ENCODE peak calls at places on chromosomes 6 and 20, in six cellular contexts. M, A, D, O, Q and J are unnamed samples.

GRCh38 chr6:159693894-159694545 is 979 bp upstream of the SOD2 start:
- DNase-seq in Q (peak), A (peak), M (no peak), O (peak), D (peak), J (no peak)

GRCh38 chr6:109165392-109165964 is 70.2 kb downstream of the CEP57L1 start:
- DNase-seq in Q (no peak), O (no peak), M (no peak), A (peak), D (no peak), J (no peak)

GRCh38 chr6:97841763-97842162 is 558.7 kb upstream of the MMS22L start:
- DNase-seq in A (no peak), Q (no peak), M (no peak), D (no peak), O (no peak), J (no peak)

GRCh38 chr20:43750774-43751166 is 24.0 kb upstream of the GTSF1L start:
- DNase-seq in M (no peak), D (no peak), O (no peak), Q (no peak), A (no peak), J (no peak)

GRCh38 chr20:53364617-53365016 is 229.0 kb downstream of the ZNF217 start:
- DNase-seq in A (no peak), D (no peak), Q (no peak), M (no peak), O (no peak), J (no peak)

GRCh38 chr6:108200631-108201030 is 34.8 kb downstream of the NR2E1 start:
- DNase-seq in Q (no peak), D (no peak), M (peak), O (no peak), A (no peak), J (no peak)

GRCh38 chr6:24673625-24674024 is 6.7 kb downstream of the ACOT13 start:
- DNase-seq in Q (no peak), O (no peak), D (no peak), A (no peak), M (no peak), J (no peak)

GRCh38 chr6:107657755-107658461 is 166.2 kb downstream of the SCML4 start:
- DNase-seq in D (no peak), O (peak), A (peak), M (peak), Q (peak), J (peak)

GRCh38 chr6:9537381-9537780 is 877.5 kb downstream of the TFAP2A start:
- DNase-seq in Q (no peak), A (no peak), D (no peak), M (no peak), O (no peak), J (no peak)

GRCh38 chr6:43454290-43455033 is 886 bp downstream of the DLK2 start:
- DNase-seq in A (peak), Q (peak), M (peak), O (peak), D (peak), J (peak)

GRCh38 chr20:4708856-4709255 is 12.9 kb upstream of the PRND start:
- DNase-seq in Q (no peak), M (peak), D (no peak), A (peak), O (no peak), J (no peak)

GRCh38 chr6:84762941-84763396 is 1.4 kb downstream of the TBX18 start:
- DNase-seq in O (no peak), D (no peak), M (no peak), A (peak), Q (no peak), J (no peak)

GRCh38 chr6:84762220-84762940 is 2.0 kb downstream of the TBX18 start:
- DNase-seq in A (no peak), D (no peak), Q (no peak), O (no peak), M (no peak), J (no peak)

GRCh38 chr6:84764332-84765049 is at the start of gene TBX18:
- DNase-seq in A (peak), O (no peak), Q (no peak), M (peak), D (no peak), J (no peak)

GRCh38 chr6:84766118-84766683 is 1.8 kb upstream of the TBX18 start:
- DNase-seq in M (no peak), A (peak), O (no peak), Q (no peak), D (no peak), J (no peak)

GRCh38 chr6:84763397-84764331 is 734 bp downstream of the TBX18 start:
- DNase-seq in Q (no peak), A (peak), O (no peak), D (no peak), M (no peak), J (no peak)
- TF ChIP-seq CTCF in Q (no peak), A (no peak), O (no peak), D (no peak), M (no peak), J (no peak)

GRCh38 chr6:125356888-125357287 is 55.1 kb upstream of the HDDC2 start:
- DNase-seq in M (no peak), Q (no peak), D (no peak), A (peak), O (no peak), J (no peak)
- TF ChIP-seq CTCF in M (no peak), Q (no peak), D (no peak), A (no peak), O (no peak), J (no peak)

GRCh38 chr20:48421547-48421946 is 406.3 kb downstream of the PREX1 start:
- DNase-seq in A (no peak), Q (no peak), M (no peak), O (no peak), D (no peak), J (no peak)
- TF ChIP-seq CTCF in A (no peak), Q (no peak), M (no peak), O (no peak), D (no peak), J (no peak)

DNA sequence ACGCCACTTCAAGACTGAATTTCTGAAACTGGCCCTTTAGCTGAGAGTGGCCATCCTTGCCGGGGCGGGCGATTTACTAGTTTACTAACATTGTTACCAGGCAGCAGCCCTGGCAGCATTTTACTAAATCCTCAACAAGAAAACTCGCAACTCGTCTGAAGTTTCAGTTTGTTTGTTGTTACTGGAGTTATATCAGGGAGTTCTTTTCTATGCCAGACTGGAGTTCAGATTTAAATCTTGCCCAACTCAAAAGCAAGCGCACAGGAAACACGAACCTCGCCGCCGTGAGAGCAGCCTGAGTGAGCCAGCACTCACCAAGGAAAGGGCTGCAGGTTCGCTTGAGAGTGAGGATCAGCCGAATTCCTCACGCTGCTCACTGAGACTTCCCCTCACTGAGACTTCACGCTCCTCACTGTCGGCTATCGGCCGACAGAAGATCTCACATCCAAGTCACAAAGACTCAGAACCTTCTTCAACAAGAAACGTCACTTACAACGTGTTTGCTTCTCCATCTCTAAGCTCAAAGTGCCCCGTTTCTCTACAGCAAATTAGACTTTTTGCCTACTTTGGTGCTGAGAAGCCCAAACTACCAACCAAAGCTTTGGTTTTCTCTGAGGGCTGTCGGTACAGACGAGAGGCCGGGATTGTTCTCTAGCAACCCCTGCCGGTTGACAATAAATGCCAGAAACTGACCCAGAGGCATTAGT is 78.9 kb downstream of the OLIG3 start:
- DNase-seq in D (peak), M (no peak), Q (peak), O (peak), A (peak), J (peak)
- TF ChIP-seq CTCF in D (peak), M (peak), Q (peak), O (peak), A (peak), J (no peak)

GRCh38 chr20:558117-558516 is 14.5 kb upstream of the CSNK2A1 start:
- DNase-seq in D (no peak), O (no peak), M (no peak), A (no peak), Q (no peak), J (no peak)

GRCh38 chr20:561437-562231 is 18.0 kb upstream of the CSNK2A1 start:
- DNase-seq in D (peak), M (no peak), A (peak), O (peak), Q (peak), J (no peak)

GRCh38 chr20:562232-562897 is 18.8 kb upstream of the CSNK2A1 start:
- DNase-seq in O (no peak), M (no peak), A (peak), Q (no peak), D (no peak), J (no peak)

GRCh38 chr20:564195-564594 is 20.6 kb upstream of the CSNK2A1 start:
- DNase-seq in O (no peak), D (no peak), Q (no peak), A (peak), M (no peak), J (no peak)

GRCh38 chr20:560680-561079 is 17.1 kb upstream of the CSNK2A1 start:
- DNase-seq in M (no peak), D (no peak), A (peak), Q (no peak), O (no peak), J (no peak)
- TF ChIP-seq CTCF in M (no peak), D (no peak), A (peak), Q (no peak), O (no peak), J (no peak)

GRCh38 chr6:135851442-135852271 is at the start of gene PDE7B:
- DNase-seq in O (peak), M (peak), D (peak), Q (peak), A (peak), J (peak)

GRCh38 chr6:135853986-135854385 is 2.5 kb downstream of the PDE7B start:
- DNase-seq in A (no peak), M (no peak), D (no peak), O (no peak), Q (no peak), J (no peak)

GRCh38 chr6:135852775-135853174 is 1.3 kb downstream of the PDE7B start:
- DNase-seq in A (no peak), D (no peak), O (no peak), Q (no peak), M (no peak), J (no peak)

GRCh38 chr6:135854799-135855198 is 3.3 kb downstream of the PDE7B start:
- DNase-seq in M (no peak), Q (no peak), O (no peak), D (no peak), A (no peak), J (no peak)

DNA sequence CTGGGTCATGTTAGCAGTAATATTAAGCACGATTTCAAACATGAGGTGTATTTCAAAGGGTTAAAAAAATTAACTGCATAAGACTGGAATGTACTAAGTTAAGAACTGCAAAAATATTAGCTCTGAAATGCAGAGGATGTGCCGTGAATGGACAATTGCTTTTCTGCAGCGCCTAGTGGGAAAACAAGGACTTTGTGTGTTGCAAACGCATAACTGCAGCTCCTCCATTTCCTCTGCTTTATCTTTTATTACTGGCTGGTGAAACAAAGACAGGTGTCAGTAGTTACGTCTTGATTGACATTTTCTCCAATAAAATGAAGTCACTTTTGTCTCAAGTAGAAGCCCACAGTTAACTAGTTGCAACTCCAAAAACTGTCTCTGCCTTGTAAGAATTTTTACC is 1.7 kb downstream of the PDE7B start:
- DNase-seq in O (no peak), D (no peak), A (no peak), Q (no peak), M (no peak), J (no peak)
- TF ChIP-seq CTCF in O (no peak), D (no peak), A (no peak), Q (no peak), M (peak), J (no peak)